ENCODE peak calls at places on chromosomes 16 and 17, in six cellular contexts. U, D, M, N, H and E are unnamed samples.

GRCh38 chr16:4176794-4177438 is 60.7 kb upstream of the ADCY9 start:
- DNase-seq in U (no peak), D (no peak), H (no peak), M (no peak), N (no peak), E (peak; percentile 56)

GRCh38 chr17:16380640-16381495 is at the start of gene UBB:
- DNase-seq in D (peak; percentile 95), H (peak; percentile 96), M (peak; percentile 89), U (peak; percentile 100), N (peak; percentile 93), E (peak; percentile 97)

GRCh38 chr16:85523602-85524364 is 89.3 kb upstream of the GSE1 start:
- DNase-seq in D (no peak), M (no peak), U (peak; percentile 79), H (peak; percentile 70), N (no peak), E (no peak)

GRCh38 chr16:65068151-65068740 is 53.6 kb downstream of the CDH11 start:
- DNase-seq in D (no peak), N (no peak), M (no peak), U (no peak), H (no peak), E (peak; percentile 63)

GRCh38 chr17:36807496-36808180 is 129.6 kb upstream of the LHX1 start:
- DNase-seq in H (no peak), N (no peak), M (no peak), D (no peak), U (peak; percentile 68), E (no peak)

GRCh38 chr17:75181110-75181509 is 1.6 kb downstream of the SUMO2 start:
- DNase-seq in N (no peak), U (no peak), M (no peak), D (no peak), H (no peak), E (no peak)

GRCh38 chr17:53823341-53824050 is 769 bp downstream of the KIF2B start:
- DNase-seq in N (no peak), U (no peak), D (no peak), M (no peak), H (no peak), E (no peak)

GRCh38 chr16:30989469-30990047 is 4.6 kb downstream of the HSD3B7 start:
- DNase-seq in H (no peak), U (no peak), N (no peak), D (no peak), M (no peak), E (no peak)

GRCh38 chr17:14304222-14304844 is 3.5 kb downstream of the HS3ST3B1 start:
- DNase-seq in N (no peak), H (no peak), U (peak; percentile 35), M (no peak), D (no peak), E (no peak)

GRCh38 chr17:77959926-77960521 is 1.5 kb downstream of the TNRC6C start:
- DNase-seq in U (peak; percentile 57), D (no peak), N (no peak), M (no peak), H (no peak), E (no peak)

GRCh38 chr16:87254271-87254670 is 62.9 kb downstream of the C16orf95 start:
- DNase-seq in H (no peak), N (no peak), D (no peak), U (no peak), M (no peak), E (no peak)

GRCh38 chr17:50100921-50101345 is 5.8 kb downstream of the PDK2 start:
- DNase-seq in M (no peak), H (no peak), N (no peak), D (no peak), U (peak; percentile 62), E (no peak)

GRCh38 chr17:83203073-83203471 is 123.7 kb downstream of the METRNL start:
- DNase-seq in U (no peak), D (no peak), H (no peak), N (peak; percentile 60), M (peak; percentile 65), E (peak; percentile 98)

GRCh38 chr16:85902366-85903155 is 3.6 kb downstream of the IRF8 start:
- DNase-seq in U (no peak), D (no peak), H (no peak), N (no peak), M (no peak), E (no peak)

GRCh38 chr17:49226771-49227435 is 3.7 kb downstream of the PHOSPHO1 start:
- DNase-seq in N (no peak), U (no peak), D (no peak), M (no peak), H (no peak), E (no peak)

GRCh38 chr16:3456374-3456773 is 12.9 kb downstream of the NAA60 start:
- DNase-seq in U (no peak), D (no peak), M (no peak), H (no peak), N (no peak), E (peak; percentile 52)

GRCh38 chr17:66422181-66422580 is 119.8 kb downstream of the PRKCA start:
- DNase-seq in H (no peak), M (no peak), D (no peak), U (no peak), N (no peak), E (no peak)

GRCh38 chr17:50514936-50515702 is 6.9 kb downstream of the MYCBPAP start:
- DNase-seq in H (no peak), U (no peak), D (no peak), N (no peak), M (peak; percentile 56), E (peak; percentile 74)

GRCh38 chr17:28421775-28422305 is 15.8 kb upstream of the SLC46A1 start:
- DNase-seq in M (no peak), U (no peak), D (no peak), N (no peak), H (no peak), E (no peak)

GRCh38 chr17:58265902-58266875 is 14.5 kb downstream of the MPO start:
- DNase-seq in N (no peak), H (no peak), U (no peak), D (no peak), M (no peak), E (no peak)

GRCh38 chr17:27494192-27495091 is 38.2 kb downstream of the KSR1 start:
- DNase-seq in N (no peak), H (no peak), U (peak; percentile 67), M (peak; percentile 63), D (peak; percentile 50), E (peak; percentile 11)

GRCh38 chr16:49503242-49504022 is 129.8 kb downstream of the C16orf78 start:
- DNase-seq in M (peak; percentile 7), U (no peak), H (no peak), D (no peak), N (no peak), E (no peak)

GRCh38 chr17:57235124-57235523 is 21.2 kb upstream of the MSI2 start:
- DNase-seq in D (no peak), U (no peak), H (no peak), N (no peak), M (no peak), E (no peak)

GRCh38 chr17:43734376-43734775 is 24.2 kb downstream of the SOST start:
- DNase-seq in D (no peak), N (no peak), H (no peak), U (no peak), M (no peak), E (peak; percentile 94)

GRCh38 chr17:76081295-76082210 is 2.6 kb downstream of the ZACN start:
- DNase-seq in H (no peak), M (no peak), D (no peak), U (peak; percentile 57), N (no peak), E (no peak)

GRCh38 chr16:54720259-54720658 is 210.4 kb upstream of the IRX5 start:
- DNase-seq in M (no peak), U (no peak), D (no peak), N (no peak), H (no peak), E (peak; percentile 10)

GRCh38 chr16:68086336-68086821 is 1.2 kb downstream of the NFATC3 start:
- DNase-seq in N (no peak), H (no peak), D (no peak), M (no peak), U (no peak), E (peak; percentile 43)

GRCh38 chr17:77592503-77592902 is 366.0 kb upstream of the TNRC6C start:
- DNase-seq in H (no peak), U (no peak), N (no peak), D (no peak), M (no peak), E (no peak)

GRCh38 chr17:40314557-40314953 is 5.6 kb downstream of the RARA start:
- DNase-seq in U (no peak), M (peak; percentile 49), N (peak; percentile 80), D (peak; percentile 41), H (peak; percentile 71), E (peak; percentile 95)

GRCh38 chr17:72171703-72172670 is 51.2 kb downstream of the SOX9 start:
- DNase-seq in U (no peak), D (peak; percentile 38), N (no peak), H (no peak), M (no peak), E (peak; percentile 41)

GRCh38 chr17:53979991-53980390 is 157.3 kb downstream of the KIF2B start:
- DNase-seq in M (no peak), H (no peak), D (no peak), U (no peak), N (no peak), E (no peak)

GRCh38 chr17:17837966-17838962 is 1.5 kb upstream of the SREBF1 start:
- DNase-seq in D (peak; percentile 61), M (peak; percentile 59), N (no peak), U (peak; percentile 93), H (no peak), E (peak; percentile 69)

GRCh38 chr16:66899310-66899944 is 19.1 kb downstream of the PDP2 start:
- DNase-seq in D (no peak), N (no peak), M (no peak), U (no peak), H (no peak), E (peak; percentile 57)

GRCh38 chr17:44794699-44795413 is 35.2 kb downstream of the GJC1 start:
- DNase-seq in D (no peak), N (peak; percentile 78), M (no peak), U (no peak), H (no peak), E (peak; percentile 86)

GRCh38 chr17:48995871-48996695 is 1.1 kb upstream of the IGF2BP1 start:
- DNase-seq in H (no peak), D (no peak), M (no peak), N (no peak), U (peak; percentile 95), E (peak; percentile 57)

GRCh38 chr17:75366432-75366831 is 39.0 kb downstream of the GRB2 start:
- DNase-seq in H (no peak), N (no peak), D (no peak), M (no peak), U (no peak), E (no peak)